ENCODE peak calls at places on chromosomes 16 and 17, in four cellular contexts. M is SK-N-SH, Q is ovary, X is heart right ventricle. D is an unnamed sample.

GRCh38 chr17:51435641-51436091 is 175.3 kb downstream of the UTP18 start:
- DNase-seq in M (peak), Q (peak), X (peak), D (peak)

GRCh38 chr17:27511921-27512320 is 55.7 kb downstream of the KSR1 start:
- DNase-seq in M (no peak), Q (no peak), X (no peak), D (no peak)

GRCh38 chr16:11142951-11143740 is 112.9 kb downstream of the SOCS1 start:
- DNase-seq in M (no peak), Q (no peak), X (no peak), D (no peak)

GRCh38 chr17:22460461-22461063 is 768.2 kb downstream of the KCNJ18 start:
- DNase-seq in M (no peak), Q (no peak), X (no peak), D (no peak)

GRCh38 chr17:39962642-39963220 is at the start of gene GSDMA:
- DNase-seq in M (no peak), Q (no peak), X (no peak), D (no peak)

GRCh38 chr16:58843675-58844074 is 109.6 kb upstream of the GOT2 start:
- DNase-seq in M (peak), Q (no peak), X (no peak), D (no peak)

GRCh38 chr17:48892940-48893645 is 506 bp downstream of the ATP5MC1 start:
- DNase-seq in M (no peak), Q (no peak), X (no peak), D (no peak)

GRCh38 chr17:31398381-31399275 is 7.2 kb downstream of the RAB11FIP4 start:
- DNase-seq in M (no peak), Q (no peak), X (no peak), D (no peak)

GRCh38 chr17:82791532-82791931 is 39.7 kb downstream of the TBCD start:
- DNase-seq in M (no peak), Q (no peak), X (no peak), D (no peak)

GRCh38 chr17:76561332-76561731 is 21.5 kb downstream of the PRCD start:
- DNase-seq in M (no peak), Q (no peak), X (no peak), D (no peak)

GRCh38 chr17:14739656-14740431 is 439.0 kb downstream of the HS3ST3B1 start:
- DNase-seq in M (no peak), Q (no peak), X (no peak), D (no peak)

GRCh38 chr17:14738652-14738988 is 437.7 kb downstream of the HS3ST3B1 start:
- DNase-seq in M (no peak), Q (no peak), X (no peak), D (no peak)

GRCh38 chr17:14736631-14737030 is 435.8 kb downstream of the HS3ST3B1 start:
- DNase-seq in M (no peak), Q (no peak), X (no peak), D (no peak)

GRCh38 chr17:14741516-14741915 is 440.6 kb downstream of the HS3ST3B1 start:
- DNase-seq in M (no peak), Q (no peak), X (no peak), D (no peak)

DNA sequence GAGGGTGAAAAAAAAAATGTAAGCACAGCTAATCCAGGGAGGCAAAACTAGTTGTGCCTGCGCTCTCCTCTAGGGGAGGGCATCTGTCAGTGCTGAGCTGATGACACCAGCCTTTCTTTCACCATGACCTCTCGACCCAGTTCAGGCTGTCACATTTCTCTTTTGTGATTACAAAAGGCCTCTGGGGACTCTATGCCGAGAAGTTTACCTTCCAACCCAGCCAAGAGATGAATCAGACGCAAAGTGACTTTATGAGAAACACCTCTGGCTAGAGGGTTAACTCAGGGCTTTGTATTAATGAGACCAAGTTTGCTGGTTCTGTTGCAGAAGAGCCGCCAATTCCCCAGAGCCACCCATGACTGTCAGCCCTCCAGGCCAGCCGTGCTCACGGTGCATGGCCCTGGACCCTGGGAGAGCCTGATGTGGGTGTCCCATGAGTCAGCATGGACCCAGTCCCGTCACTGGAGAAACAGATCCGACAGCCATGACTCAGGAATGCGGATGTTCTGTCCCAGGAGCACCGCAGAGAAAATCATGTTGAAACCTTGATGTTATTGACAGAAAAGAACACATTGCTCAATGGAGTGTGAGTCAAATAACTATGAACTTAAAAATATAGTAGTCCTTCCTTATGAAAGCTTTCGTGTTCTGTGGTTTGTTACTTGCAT is 437.2 kb downstream of the HS3ST3B1 start:
- DNase-seq in M (no peak), Q (no peak), X (peak), D (peak)
- TF ChIP-seq CTCF in M (peak), Q (no peak), X (peak), D (peak)

GRCh38 chr16:17277981-17278381 is 192.8 kb downstream of the XYLT1 start:
- DNase-seq in M (no peak), Q (peak), X (no peak), D (peak)
- TF ChIP-seq CTCF in M (no peak), Q (peak), X (peak), D (peak)

GRCh38 chr16:73033271-73033998 is 14.5 kb downstream of the ZFHX3 start:
- DNase-seq in M (no peak), Q (no peak), X (no peak), D (peak)

GRCh38 chr16:73036074-73036826 is 11.7 kb downstream of the ZFHX3 start:
- DNase-seq in M (no peak), Q (no peak), X (no peak), D (no peak)

GRCh38 chr16:73031155-73031866 is 16.6 kb downstream of the ZFHX3 start:
- DNase-seq in M (no peak), Q (no peak), X (no peak), D (no peak)

GRCh38 chr16:73034374-73034773 is 13.6 kb downstream of the ZFHX3 start:
- DNase-seq in M (no peak), Q (no peak), X (no peak), D (no peak)

GRCh38 chr16:73032548-73033270 is 15.2 kb downstream of the ZFHX3 start:
- DNase-seq in M (no peak), Q (no peak), X (no peak), D (no peak)
- TF ChIP-seq CTCF in M (no peak), Q (no peak), X (no peak), D (no peak)

GRCh38 chr16:74304164-74304834 is 7.7 kb downstream of the PSMD7 start:
- DNase-seq in M (no peak), Q (no peak), X (no peak), D (no peak)
- TF ChIP-seq CTCF in M (peak), Q (no peak), X (peak), D (peak)

GRCh38 chr17:34321981-34322380 is 2.7 kb downstream of the CCL8 start:
- DNase-seq in M (no peak), Q (no peak), X (no peak), D (no peak)

GRCh38 chr17:34319087-34319486 is at the start of gene CCL8:
- DNase-seq in M (no peak), Q (no peak), X (no peak), D (no peak)

GRCh38 chr17:34313164-34313563 is 6.1 kb upstream of the CCL8 start:
- DNase-seq in M (no peak), Q (no peak), X (no peak), D (no peak)

GRCh38 chr17:34314279-34314678 is 5.0 kb upstream of the CCL8 start:
- DNase-seq in M (no peak), Q (no peak), X (no peak), D (no peak)

DNA sequence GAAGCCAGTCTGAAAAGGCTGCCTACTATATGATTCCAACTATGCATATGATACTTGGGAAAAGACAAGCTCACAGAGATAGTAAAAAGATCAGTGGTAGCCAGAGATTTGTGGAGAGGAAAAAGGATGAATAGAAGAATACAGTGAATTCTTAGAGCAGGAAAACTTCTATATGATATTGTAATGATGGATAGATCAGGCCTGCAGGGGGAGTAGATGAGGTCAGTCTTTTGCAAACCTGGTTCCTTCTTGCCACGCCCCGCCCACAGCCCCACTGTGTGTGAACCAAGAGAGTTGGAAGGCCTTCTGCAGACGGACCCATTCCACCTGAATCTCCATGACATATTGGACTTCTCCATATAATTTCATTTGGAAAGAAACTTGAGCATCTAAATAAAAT is 761 bp upstream of the CCL8 start:
- DNase-seq in M (no peak), Q (no peak), X (peak), D (no peak)
- TF ChIP-seq CTCF in M (peak), Q (no peak), X (peak), D (no peak)

DNA sequence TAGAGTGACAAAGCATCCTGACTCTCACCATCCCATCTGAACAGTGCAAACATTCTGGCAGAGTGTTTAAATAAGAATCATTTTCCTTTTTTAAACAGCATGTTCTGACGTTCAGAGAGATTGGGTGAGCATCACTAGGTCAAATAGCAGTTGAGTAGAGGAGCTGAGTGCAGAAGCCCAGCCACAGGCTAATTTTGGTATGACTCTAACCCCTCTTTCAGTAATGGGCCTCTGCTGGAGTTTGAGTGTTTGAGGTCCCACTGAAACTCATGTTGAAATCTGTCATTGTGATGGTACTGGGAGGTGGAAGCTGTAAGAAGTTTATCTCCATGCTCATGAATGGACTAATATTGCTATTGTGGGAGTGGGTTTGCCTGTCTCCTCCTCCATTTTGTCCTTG is 194.4 kb downstream of the SALL1 start:
- DNase-seq in M (no peak), Q (no peak), X (no peak), D (no peak)
- TF ChIP-seq CTCF in M (no peak), Q (no peak), X (no peak), D (no peak)

DNA sequence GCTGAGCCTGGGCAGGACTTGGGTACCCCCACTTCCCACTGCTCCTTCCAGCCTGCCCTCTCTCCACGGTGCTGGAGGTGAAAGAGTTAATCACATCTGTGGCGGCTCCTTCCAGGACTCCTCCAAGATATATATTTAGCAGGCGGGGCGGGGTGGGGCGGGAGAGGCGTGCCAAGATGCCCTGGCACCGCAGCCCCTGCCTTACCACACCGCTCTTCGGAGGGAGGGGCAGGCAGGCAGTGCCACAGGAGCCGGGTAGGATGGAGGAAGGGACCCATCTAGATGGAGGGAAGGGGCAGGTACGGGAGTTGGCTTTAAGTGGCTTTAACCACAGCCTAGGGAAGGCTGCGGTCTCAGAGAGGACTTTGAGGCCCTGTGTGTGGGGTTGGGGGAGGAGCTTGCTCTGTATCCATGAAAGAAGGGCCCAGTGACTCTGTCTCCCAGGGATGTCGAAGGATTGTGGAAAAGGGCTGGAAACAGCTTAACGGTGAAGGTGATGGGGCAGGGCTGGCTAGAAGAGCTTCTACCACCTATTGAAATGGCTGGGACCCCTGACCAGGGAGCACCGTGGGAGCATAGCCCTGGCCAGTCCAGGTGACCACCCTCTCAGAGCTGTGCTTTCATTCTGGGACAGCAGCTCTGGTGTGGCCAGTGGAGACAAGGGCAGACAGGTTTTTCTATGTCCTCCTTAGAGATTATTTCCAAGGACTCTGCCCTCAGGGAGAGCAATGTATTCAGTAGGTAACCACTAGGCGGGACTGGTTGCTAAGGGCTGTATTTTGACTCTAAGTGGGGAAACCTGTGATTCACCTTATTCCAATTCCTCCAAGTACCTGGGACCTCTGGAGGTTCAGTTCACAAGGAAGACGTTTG is 13.0 kb downstream of the GPR142 start:
- DNase-seq in M (no peak), Q (no peak), X (no peak), D (no peak)
- TF ChIP-seq CTCF in M (no peak), Q (no peak), X (no peak), D (no peak)

GRCh38 chr17:14882131-14882530 is 383.0 kb downstream of the PMP22 start:
- DNase-seq in M (no peak), Q (no peak), X (no peak), D (no peak)

DNA sequence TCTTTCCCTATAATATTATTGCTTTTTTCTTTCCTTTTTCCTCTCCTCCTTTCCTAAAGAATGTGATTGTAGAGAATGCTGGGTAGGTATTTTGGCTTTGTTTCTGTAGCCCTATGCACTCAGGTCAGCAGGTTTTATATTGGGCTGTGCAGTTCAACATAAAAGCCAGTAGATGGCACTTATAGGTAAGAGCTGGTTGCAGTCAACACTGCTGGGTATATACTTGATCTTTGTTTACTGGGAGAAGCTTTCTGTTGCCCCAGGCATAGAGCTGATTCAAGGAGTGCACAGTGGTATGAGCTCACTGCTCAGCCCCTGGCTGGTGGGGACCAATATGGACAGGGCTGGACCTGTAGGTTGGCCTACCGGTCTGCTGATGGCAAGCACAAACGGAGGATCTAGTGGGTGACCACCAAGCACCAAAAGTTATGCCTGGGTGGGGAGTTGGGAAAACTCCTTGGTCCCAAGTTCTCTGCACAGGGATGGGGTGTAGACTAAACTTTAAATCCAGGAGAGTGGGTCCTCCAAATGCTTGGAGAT is 378.9 kb downstream of the PMP22 start:
- DNase-seq in M (no peak), Q (no peak), X (no peak), D (no peak)
- TF ChIP-seq CTCF in M (peak), Q (no peak), X (peak), D (no peak)

GRCh38 chr17:7685533-7686220 is 1.6 kb downstream of the TP53 start:
- DNase-seq in M (peak), Q (peak), X (peak), D (peak)
- TF ChIP-seq CTCF in M (no peak), Q (no peak), X (no peak), D (no peak)

D was measured in nephron progenitor cell.